ENCODE peak calls at places on chromosome 17, in six cellular contexts. A is mammary epithelial cell, R is HCT116, F is K562, K is fibroblast of lung, W is GM23338. D is an unnamed sample.

GRCh38 chr17:64095144-64095882 is 34.6 kb downstream of the ERN1 start:
- DNase-seq in A (peak), R (peak), F (no peak), K (no peak), W (peak), D (no peak)

GRCh38 chr17:46772013-46772878 is 46.2 kb downstream of the WNT3 start:
- DNase-seq in A (peak), R (no peak), F (no peak), K (no peak), W (peak), D (no peak)

GRCh38 chr17:29059281-29059680 is 16.3 kb downstream of the PIPOX start:
- DNase-seq in A (peak), R (no peak), F (no peak), K (peak), W (no peak), D (no peak)

GRCh38 chr17:83053021-83053778 is 26.2 kb upstream of the METRNL start:
- DNase-seq in A (no peak), R (no peak), F (no peak), K (peak), W (no peak), D (no peak)

GRCh38 chr17:606501-607243 is 108.0 kb downstream of the VPS53 start:
- DNase-seq in A (no peak), R (no peak), F (no peak), K (peak), W (no peak), D (no peak)

GRCh38 chr17:39564201-39564828 is 43.4 kb downstream of the NEUROD2 start:
- DNase-seq in A (no peak), R (peak), F (peak), K (no peak), W (peak), D (no peak)

GRCh38 chr17:67386965-67387551 is 10.0 kb downstream of the PITPNC1 start:
- DNase-seq in A (peak), R (peak), F (peak), K (peak), W (peak), D (peak)

GRCh38 chr17:3558603-3559269 is 1.1 kb upstream of the TRPV3 start:
- DNase-seq in A (peak), R (no peak), F (no peak), K (peak), W (no peak), D (peak)

GRCh38 chr17:69335018-69335417 is 8.1 kb upstream of the ABCA5 start:
- DNase-seq in A (peak), R (peak), F (peak), K (peak), W (peak), D (peak)

GRCh38 chr17:40501499-40501911 is at the start of gene TNS4:
- DNase-seq in A (peak), R (peak), F (peak), K (no peak), W (no peak), D (no peak)

GRCh38 chr17:2122641-2123302 is 67.9 kb downstream of the HIC1 start:
- DNase-seq in A (peak), R (no peak), F (no peak), K (peak), W (peak), D (no peak)

GRCh38 chr17:252456-252855 is 71.0 kb upstream of the DOC2B start:
- DNase-seq in A (no peak), R (no peak), F (no peak), K (no peak), W (no peak), D (no peak)

GRCh38 chr17:59427425-59427921 is 96.0 kb downstream of the YPEL2 start:
- DNase-seq in A (peak), R (no peak), F (no peak), K (peak), W (no peak), D (no peak)

GRCh38 chr17:320809-321385 is 31.7 kb downstream of the RPH3AL start:
- DNase-seq in A (no peak), R (no peak), F (no peak), K (no peak), W (peak), D (no peak)

GRCh38 chr17:18161226-18162094 is 22.2 kb upstream of the ALKBH5 start:
- DNase-seq in A (no peak), R (no peak), F (peak), K (no peak), W (no peak), D (no peak)

GRCh38 chr17:77286641-77287431 is 146.1 kb downstream of the SEC14L1 start:
- DNase-seq in A (peak), R (peak), F (no peak), K (peak), W (no peak), D (no peak)

GRCh38 chr17:354651-355556 is 2.3 kb upstream of the RPH3AL start:
- DNase-seq in A (no peak), R (no peak), F (no peak), K (no peak), W (no peak), D (no peak)

GRCh38 chr17:8315740-8316217 is 5.7 kb downstream of the ARHGEF15 start:
- DNase-seq in A (no peak), R (no peak), F (no peak), K (no peak), W (peak), D (no peak)

GRCh38 chr17:62656446-62656845 is 29.0 kb downstream of the MRC2 start:
- DNase-seq in A (no peak), R (no peak), F (no peak), K (no peak), W (no peak), D (no peak)

GRCh38 chr17:32877164-32877764 is 340 bp upstream of the MYO1D start:
- DNase-seq in A (peak), R (peak), F (peak), K (peak), W (peak), D (peak)

GRCh38 chr17:79901131-79901530 is 61.9 kb upstream of the CBX4 start:
- DNase-seq in A (no peak), R (no peak), F (no peak), K (no peak), W (no peak), D (no peak)

GRCh38 chr17:74282587-74283370 is 8.7 kb downstream of the DNAI2 start:
- DNase-seq in A (peak), R (no peak), F (peak), K (no peak), W (no peak), D (no peak)

GRCh38 chr17:28726396-28726911 is 421 bp upstream of the TLCD1 start:
- DNase-seq in A (peak), R (peak), F (no peak), K (peak), W (peak), D (peak)

GRCh38 chr17:7311110-7311698 is 3.8 kb downstream of the EIF5A start:
- DNase-seq in A (no peak), R (no peak), F (no peak), K (no peak), W (no peak), D (no peak)

GRCh38 chr17:7306911-7307685 is at the start of gene EIF5A:
- DNase-seq in A (peak), R (peak), F (peak), K (peak), W (peak), D (peak)

GRCh38 chr17:7308625-7309433 is 1.4 kb downstream of the EIF5A start:
- DNase-seq in A (peak), R (peak), F (peak), K (peak), W (peak), D (peak)

GRCh38 chr17:7309628-7310027 is 2.2 kb downstream of the EIF5A start:
- DNase-seq in A (no peak), R (no peak), F (no peak), K (no peak), W (no peak), D (no peak)

GRCh38 chr17:7307686-7308624 is 527 bp downstream of the EIF5A start:
- DNase-seq in A (peak), R (no peak), F (peak), K (peak), W (peak), D (peak)
- TF ChIP-seq CTCF in A (no peak), R (no peak), F (no peak), K (no peak), W (no peak), D (no peak)

DNA sequence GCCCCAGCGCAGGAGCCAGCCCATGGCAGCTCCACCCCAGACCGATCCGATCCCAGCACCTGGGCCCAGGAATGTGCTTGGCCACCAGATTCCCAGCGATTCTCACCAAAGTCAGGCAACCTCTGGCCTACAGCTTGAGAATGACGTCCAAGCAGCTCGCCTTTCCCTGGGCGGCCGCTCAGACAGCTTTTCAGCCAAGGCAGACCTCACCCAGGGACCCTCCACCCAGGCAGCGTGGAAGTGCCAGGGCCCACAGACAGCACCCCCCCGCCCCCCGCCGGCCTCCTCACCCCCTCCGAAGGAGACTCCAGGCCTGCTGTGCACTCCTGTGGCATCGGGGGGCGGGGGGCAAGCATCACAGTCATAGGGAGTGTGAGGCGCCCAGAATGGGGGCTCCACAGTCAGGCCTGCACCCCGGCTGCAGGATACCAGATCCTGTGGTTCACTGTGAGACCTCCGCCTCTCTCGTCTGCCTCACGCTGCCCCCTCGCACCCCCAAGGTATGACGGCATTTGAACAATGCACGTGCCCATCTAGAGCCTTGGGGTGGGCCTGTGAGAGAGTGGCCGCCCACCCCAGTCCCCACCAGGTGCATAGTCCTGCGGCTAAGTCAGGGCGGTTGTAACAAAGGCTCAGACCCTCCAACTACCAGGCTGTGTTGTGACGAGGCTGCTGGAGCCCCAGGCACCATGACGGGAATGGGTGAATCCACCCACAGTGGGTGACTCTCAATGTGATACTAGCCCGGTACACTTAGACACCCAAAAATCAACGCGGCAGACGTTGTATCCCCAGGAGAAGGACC is 6.0 kb downstream of the CEP295NL start:
- DNase-seq in A (no peak), R (no peak), F (no peak), K (no peak), W (no peak), D (no peak)
- H2AFZ ChIP-seq in A (no peak), R (no peak), F (no peak), K (no peak), W (no peak), D (no peak)

GRCh38 chr17:14361470-14361869 is 60.6 kb downstream of the HS3ST3B1 start:
- DNase-seq in A (no peak), R (no peak), F (no peak), K (no peak), W (no peak), D (no peak)
- TF ChIP-seq EZH2 in A (no peak), R (no peak), F (no peak), K (no peak), W (no peak), D (no peak)

GRCh38 chr17:48856122-48856821 is 25.4 kb downstream of the CALCOCO2 start:
- DNase-seq in A (no peak), R (no peak), F (no peak), K (no peak), W (no peak), D (no peak)

GRCh38 chr17:48854774-48855476 is 24.1 kb downstream of the CALCOCO2 start:
- DNase-seq in A (no peak), R (no peak), F (no peak), K (no peak), W (no peak), D (no peak)

GRCh38 chr17:48860034-48860433 is 29.2 kb downstream of the CALCOCO2 start:
- DNase-seq in A (no peak), R (no peak), F (no peak), K (no peak), W (peak), D (no peak)
- TF ChIP-seq CTCF in A (peak), R (peak), F (peak), K (no peak), W (peak), D (peak)

D was measured in MM.1S.